ENCODE peak calls at places on chromosomes 16 and 17, in seven cellular contexts. N is ovary, Y is K562, X is transverse colon, H is sigmoid colon, O is SK-N-SH, V is A549. F is an unnamed sample. For H3K9me3, the result is how much of the 10 kb centered on the place peaks cover.

GRCh38 chr17:82051776-82052637 is at the start of the genes GPS1 and RFNG:
- DNase-seq in V (peak), O (peak), H (peak), N (peak), Y (peak), X (peak), F (peak)

GRCh38 chr16:49986351-49987124 is 38.5 kb upstream of the CNEP1R1 start:
- DNase-seq in X (no peak), O (peak), Y (peak), N (no peak), V (no peak), H (no peak), F (no peak)

GRCh38 chr16:1895949-1896675 is 22.1 kb downstream of the HS3ST6 start:
- DNase-seq in X (no peak), H (no peak), O (no peak), N (no peak), V (no peak), Y (no peak), F (no peak)

GRCh38 chr17:1203967-1204291 is 24.1 kb upstream of the ABR start:
- DNase-seq in H (peak), X (no peak), O (no peak), V (peak), Y (no peak), N (no peak), F (no peak)

GRCh38 chr16:89034573-89034961 is 57.6 kb upstream of the CBFA2T3 start:
- DNase-seq in Y (no peak), O (no peak), N (no peak), H (no peak), X (no peak), V (no peak), F (no peak)

GRCh38 chr17:47875011-47875471 is 21.0 kb upstream of the SP2 start:
- DNase-seq in X (no peak), V (no peak), N (no peak), Y (no peak), H (no peak), O (no peak), F (no peak)

GRCh38 chr17:36994438-36994837 is 45.7 kb downstream of the AATF start:
- DNase-seq in O (no peak), N (no peak), Y (no peak), X (no peak), V (no peak), H (no peak), F (no peak)

GRCh38 chr16:29198731-29199521 is 207.6 kb downstream of the NPIPB11 start:
- DNase-seq in X (peak), H (peak), Y (no peak), O (no peak), V (no peak), N (peak), F (no peak)

GRCh38 chr17:64148017-64148631 is 18.2 kb upstream of the ERN1 start:
- DNase-seq in N (no peak), H (no peak), Y (peak), V (no peak), X (no peak), O (peak), F (no peak)

GRCh38 chr17:50767446-50767845 is at the start of gene ANKRD40CL:
- DNase-seq in N (no peak), V (no peak), Y (no peak), H (no peak), O (no peak), X (peak), F (no peak)

GRCh38 chr16:81610144-81610842 is 165.7 kb downstream of the CMIP start:
- DNase-seq in O (peak), H (peak), V (no peak), X (peak), Y (no peak), N (peak), F (peak)

GRCh38 chr17:69945698-69946185 is 129.3 kb upstream of the KCNJ16 start:
- DNase-seq in X (no peak), V (no peak), O (no peak), H (no peak), Y (no peak), N (no peak), F (no peak)

GRCh38 chr16:83473109-83473508 is 334.7 kb upstream of the HSBP1 start:
- DNase-seq in O (no peak), X (no peak), H (no peak), N (no peak), V (no peak), Y (no peak), F (no peak)

GRCh38 chr16:13403326-13403725 is 501.9 kb downstream of the SHISA9 start:
- DNase-seq in X (no peak), O (no peak), V (no peak), N (no peak), Y (no peak), H (no peak), F (no peak)

GRCh38 chr17:63609820-63610573 is 9.3 kb downstream of the TACO1 start:
- DNase-seq in O (no peak), V (no peak), N (no peak), X (no peak), Y (no peak), H (no peak), F (no peak)

GRCh38 chr17:50129946-50130777 is at the start of gene SAMD14:
- DNase-seq in V (peak), Y (peak), H (no peak), X (no peak), N (no peak), O (peak), F (no peak)

GRCh38 chr17:34386925-34387550 is 24.0 kb upstream of the CCL1 start:
- DNase-seq in Y (peak), O (no peak), X (no peak), V (no peak), H (no peak), N (no peak), F (no peak)

GRCh38 chr17:28018439-28019070 is 23.9 kb upstream of the NLK start:
- DNase-seq in H (no peak), X (no peak), O (no peak), V (no peak), N (no peak), Y (no peak), F (no peak)

GRCh38 chr16:49492090-49492801 is 118.6 kb downstream of the C16orf78 start:
- DNase-seq in N (peak), H (peak), X (peak), V (peak), Y (peak), O (peak), F (no peak)

GRCh38 chr17:37220609-37220953 is 155.2 kb upstream of the C17orf78 start:
- DNase-seq in Y (peak), H (no peak), X (peak), N (no peak), O (peak), V (no peak), F (no peak)

GRCh38 chr16:72639494-72639893 is 408.4 kb downstream of the ZFHX3 start:
- DNase-seq in H (no peak), Y (no peak), O (no peak), V (no peak), N (no peak), X (no peak), F (no peak)

GRCh38 chr17:43840814-43841213 is 6.2 kb upstream of the CD300LG start:
- DNase-seq in H (no peak), O (peak), V (peak), Y (peak), N (no peak), X (no peak), F (no peak)

GRCh38 chr16:66409156-66409555 is 17.9 kb upstream of the BEAN1 start:
- DNase-seq in H (no peak), O (no peak), V (no peak), N (no peak), X (no peak), Y (no peak), F (no peak)

GRCh38 chr17:14522795-14523387 is 222.0 kb downstream of the HS3ST3B1 start:
- DNase-seq in V (no peak), Y (no peak), X (no peak), O (no peak), N (no peak), H (no peak), F (no peak)

GRCh38 chr17:77665833-77666232 is 292.7 kb upstream of the TNRC6C start:
- DNase-seq in H (no peak), N (no peak), X (no peak), O (no peak), V (no peak), Y (no peak), F (no peak)

GRCh38 chr17:77667478-77667877 is 291.0 kb upstream of the TNRC6C start:
- DNase-seq in H (no peak), O (no peak), N (no peak), V (no peak), Y (no peak), X (no peak), F (no peak)

GRCh38 chr17:77668518-77668917 is 290.0 kb upstream of the TNRC6C start:
- DNase-seq in O (no peak), Y (no peak), N (no peak), X (no peak), V (no peak), H (no peak), F (no peak)

GRCh38 chr17:77666881-77667395 is 291.6 kb upstream of the TNRC6C start:
- DNase-seq in N (no peak), X (peak), O (no peak), V (no peak), Y (no peak), H (peak), F (no peak)

DNA sequence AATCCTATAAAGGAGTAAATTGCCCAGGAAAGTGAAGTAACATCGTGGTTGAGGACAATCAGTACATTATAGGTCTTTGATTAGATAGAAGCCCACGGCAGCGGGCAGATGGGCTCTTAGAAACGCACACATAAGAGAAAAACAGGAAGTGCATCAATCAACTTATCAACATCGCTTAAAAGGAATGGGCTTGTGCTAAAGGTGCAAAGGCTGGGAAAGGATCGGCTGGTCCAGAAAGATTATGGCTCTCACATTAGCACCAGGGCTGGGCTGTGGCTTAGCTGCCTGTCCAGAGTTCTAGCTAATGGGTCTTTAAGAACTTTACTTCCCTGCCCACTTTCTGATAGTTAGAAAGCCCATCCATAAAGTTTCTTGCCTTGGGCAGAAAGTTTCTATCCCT is 292.0 kb upstream of the TNRC6C start:
- DNase-seq in V (no peak), X (no peak), O (no peak), Y (no peak), N (no peak), H (no peak), F (no peak)
- H3K9me3 ChIP-seq in V (under half), X (under half), O (under half), Y (under half), N (under half), H (under half), F (under half)

GRCh38 chr17:57407287-57408063 is 151.2 kb downstream of the MSI2 start:
- DNase-seq in O (no peak), N (no peak), H (no peak), V (no peak), Y (no peak), X (peak), F (no peak)

GRCh38 chr17:57406981-57407286 is 150.6 kb downstream of the MSI2 start:
- DNase-seq in N (no peak), V (no peak), Y (no peak), X (no peak), O (no peak), H (no peak), F (no peak)

GRCh38 chr17:57404807-57405485 is 148.6 kb downstream of the MSI2 start:
- DNase-seq in O (no peak), H (no peak), X (no peak), V (no peak), N (no peak), Y (no peak), F (no peak)

GRCh38 chr17:57405486-57406072 is 149.3 kb downstream of the MSI2 start:
- DNase-seq in H (no peak), O (no peak), Y (no peak), N (no peak), X (no peak), V (no peak), F (no peak)

DNA sequence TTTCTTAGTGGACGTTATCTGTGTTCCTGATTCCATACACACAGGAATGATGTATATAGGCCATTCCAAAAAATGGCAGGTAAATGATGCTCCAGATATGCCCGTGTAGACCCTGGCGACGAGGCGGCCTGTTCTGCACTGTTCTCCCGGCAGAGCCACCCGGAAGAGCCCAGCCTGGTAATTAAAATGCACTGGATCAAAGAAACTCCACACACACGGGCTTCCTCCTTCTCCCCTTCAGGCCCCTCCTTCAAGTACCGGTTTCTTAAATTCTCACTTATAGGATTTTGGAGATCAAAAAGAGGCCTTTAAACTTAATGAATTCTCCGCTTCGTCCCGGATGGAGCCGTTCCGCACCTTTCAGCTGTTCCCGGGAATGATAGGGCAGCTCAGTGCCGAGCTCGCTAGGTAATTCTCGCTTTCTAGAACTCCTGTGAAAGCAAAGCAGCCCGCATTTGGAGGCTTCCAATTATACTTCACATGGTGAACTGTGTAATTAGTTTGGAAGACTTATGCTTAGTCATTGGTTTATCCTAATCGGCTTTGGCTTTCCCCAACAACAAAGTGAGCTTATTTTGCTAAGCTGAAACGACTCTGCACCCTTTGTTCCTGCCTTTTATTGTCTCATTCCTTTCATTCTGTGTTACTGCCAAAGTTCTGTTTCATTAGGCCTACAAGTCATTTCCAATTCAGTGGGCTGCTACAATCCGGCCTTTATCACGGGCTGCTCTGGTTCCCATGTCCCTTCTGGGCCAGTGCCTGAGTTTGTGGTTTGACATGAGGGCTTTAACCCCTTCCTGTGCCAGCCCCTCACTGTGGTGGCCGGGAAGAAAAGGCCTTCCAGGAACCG is 150.0 kb downstream of the MSI2 start:
- DNase-seq in O (no peak), Y (peak), H (no peak), N (peak), X (no peak), V (no peak), F (no peak)
- TF ChIP-seq EP300 in O (no peak), Y (no peak), H (no peak), N (no peak), X (no peak), V (no peak), F (peak)

GRCh38 chr17:5092139-5093010 is 14.1 kb downstream of the ZFP3 start:
- DNase-seq in N (no peak), X (no peak), Y (no peak), H (no peak), V (no peak), O (no peak), F (no peak)
- H3K9me3 ChIP-seq in N (under half), X (half or more), Y (under half), H (half or more), V (half or more), O (under half), F (half or more)

DNA sequence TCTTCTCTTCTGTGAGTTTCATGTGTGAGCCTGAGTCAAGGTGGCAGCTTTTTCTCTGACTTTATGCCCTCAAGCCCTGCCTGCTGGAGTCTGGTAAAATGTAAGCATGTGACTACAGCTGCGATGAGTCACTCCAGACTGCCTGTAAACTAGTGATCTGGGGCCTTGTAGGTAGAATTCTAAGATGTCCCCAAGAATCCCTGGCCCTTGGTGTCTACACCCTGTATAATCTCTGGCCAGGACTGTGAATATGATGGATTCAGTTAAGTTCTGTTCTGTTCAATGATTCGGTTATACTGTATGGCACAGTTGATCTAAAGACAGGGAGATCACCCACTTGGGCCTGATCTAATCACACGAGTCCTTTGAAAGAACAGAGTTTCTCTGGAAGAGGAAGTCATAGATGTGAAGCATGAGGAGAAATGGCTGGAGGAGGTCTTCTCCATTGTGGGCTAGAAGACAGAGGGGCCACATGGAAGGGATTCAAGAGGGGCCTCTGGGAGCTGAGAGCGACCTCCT is 29.8 kb downstream of the PRSS54 start:
- DNase-seq in H (no peak), Y (peak), X (peak), V (peak), O (peak), N (no peak), F (no peak)
- TF ChIP-seq EP300 in H (no peak), Y (no peak), X (no peak), V (no peak), O (no peak), N (no peak), F (no peak)

DNA sequence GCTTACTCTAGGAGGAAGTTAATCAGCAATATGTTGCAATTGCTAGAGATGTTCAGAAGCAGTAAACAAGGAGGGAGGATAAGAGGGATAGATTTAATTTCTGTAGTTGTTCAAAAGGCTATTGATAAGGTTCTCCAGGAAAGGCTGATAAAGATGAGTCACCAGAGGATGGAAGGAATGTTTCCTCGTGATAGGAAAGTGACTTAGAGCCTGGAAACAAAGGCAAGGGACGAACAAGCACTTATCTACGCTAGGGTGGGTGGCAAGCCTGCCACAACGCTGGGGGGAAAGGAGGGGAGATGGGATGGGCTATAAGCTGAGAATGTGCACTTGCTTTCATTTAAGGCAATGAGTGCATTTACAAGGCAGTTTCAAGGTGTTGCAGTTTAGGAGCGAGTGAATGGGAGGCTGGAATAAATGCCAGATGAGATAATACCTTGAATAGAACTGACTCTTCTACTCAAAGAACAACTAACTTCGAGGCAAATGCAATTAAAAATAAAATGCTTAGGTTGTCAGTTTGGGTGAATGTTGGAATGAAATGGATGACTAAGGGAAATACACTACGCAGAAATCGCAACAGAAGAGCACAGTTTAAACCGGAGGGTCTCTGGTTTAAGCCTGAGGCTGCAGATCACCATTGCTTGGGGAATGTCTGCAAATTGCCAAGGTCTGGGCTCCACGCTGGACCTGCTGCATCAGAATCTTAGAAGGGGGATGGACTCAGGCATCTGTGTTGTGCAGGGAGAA is 76.0 kb upstream of the RBBP6 start:
- DNase-seq in O (no peak), V (no peak), H (no peak), N (no peak), X (no peak), Y (peak), F (no peak)
- H3K9me3 ChIP-seq in O (under half), V (under half), H (under half), N (under half), X (under half), Y (under half), F (under half)

GRCh38 chr17:77217136-77217535 is 76.4 kb downstream of the SEC14L1 start:
- DNase-seq in Y (no peak), N (no peak), H (no peak), X (no peak), O (no peak), V (no peak), F (no peak)
- TF ChIP-seq EP300 in Y (no peak), N (no peak), H (no peak), X (no peak), O (no peak), V (no peak), F (no peak)

GRCh38 chr16:3327514-3327913 is 22.2 kb downstream of the ZNF75A start:
- DNase-seq in X (no peak), V (no peak), N (no peak), O (no peak), Y (no peak), H (no peak), F (no peak)

GRCh38 chr16:3317315-3317999 is 12.2 kb downstream of the ZNF75A start:
- DNase-seq in V (no peak), X (no peak), O (no peak), N (no peak), Y (no peak), H (no peak), F (no peak)

DNA sequence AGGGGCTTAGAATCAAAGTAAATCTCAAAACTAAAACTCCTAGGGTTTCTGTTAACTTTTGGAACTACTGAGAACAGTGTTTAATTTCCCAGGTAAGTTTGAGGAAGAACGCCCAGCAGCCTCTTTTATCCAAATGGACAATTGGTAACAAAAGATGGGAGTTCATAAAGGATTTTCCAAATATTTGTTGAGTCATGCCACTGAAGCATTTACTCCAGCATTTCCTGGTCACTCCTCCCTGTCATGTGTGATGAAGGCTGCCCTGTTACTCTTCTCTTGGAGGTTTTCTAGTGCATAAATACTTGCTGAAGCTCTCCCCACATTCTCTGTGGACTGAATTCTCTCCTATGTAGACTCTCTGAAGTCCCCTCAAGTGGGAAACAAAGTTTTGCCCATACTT is 16.5 kb downstream of the ZNF75A start:
- DNase-seq in N (no peak), H (no peak), Y (no peak), O (no peak), V (no peak), X (no peak), F (no peak)
- H3K9me3 ChIP-seq in N (half or more), H (half or more), Y (under half), O (under half), V (half or more), X (half or more), F (half or more)

F was measured in tibial nerve.